ENCODE peak calls at places on chromosomes 4 and X, in four cellular contexts. P is iris pigment epithelial cell; J is left cardiac atrium; O is activated naive CD8-positive, alpha-beta T cell treated with anti-CD3 and anti-CD28 coated beads, Interleukin-2, amount 50 U/mL, for 16 hours. C is an unnamed sample.

GRCh38 chr4:21949073-21949457 is 493 bp upstream of the KCNIP4 start:
- DNase-seq in P (no peak), J (no peak), O (no peak), C (peak)

GRCh38 chr4:77151246-77151645 is 5.8 kb upstream of the CCNG2 start:
- DNase-seq in P (no peak), J (no peak), O (no peak), C (no peak)

GRCh38 chr4:147590249-147590920 is 26.8 kb upstream of the TMEM184C start:
- DNase-seq in P (peak), J (peak), O (no peak), C (peak)

GRCh38 chr4:137200322-137200721 is 332.0 kb downstream of the PCDH18 start:
- DNase-seq in P (no peak), J (no peak), O (no peak), C (no peak)

GRCh38 chr4:71545168-71545567 is 206.3 kb downstream of the SLC4A4 start:
- DNase-seq in P (peak), J (no peak), O (no peak), C (no peak)

GRCh38 chr4:97942137-97942536 is 201.1 kb downstream of the STPG2 start:
- DNase-seq in P (peak), J (no peak), O (no peak), C (no peak)

GRCh38 chr4:173076903-173077629 is 91.5 kb upstream of the GALNT7 start:
- DNase-seq in P (peak), J (no peak), O (no peak), C (no peak)

GRCh38 chr4:93261207-93261606 is 567.3 kb upstream of the ATOH1 start:
- DNase-seq in P (no peak), J (no peak), O (no peak), C (no peak)

GRCh38 chr4:23717528-23718248 is 172.2 kb downstream of the PPARGC1A start:
- DNase-seq in P (peak), J (no peak), O (no peak), C (peak)

GRCh38 chr4:178185517-178185916 is 743.3 kb upstream of the AGA start:
- DNase-seq in P (no peak), J (peak), O (no peak), C (no peak)

GRCh38 chrX:38151426-38151825 is 69.2 kb downstream of the SRPX start:
- DNase-seq in P (peak), J (no peak), O (no peak), C (no peak)

GRCh38 chr4:73989031-73989430 is 1.0 kb upstream of the PPBP start:
- DNase-seq in P (no peak), J (no peak), O (no peak), C (no peak)

GRCh38 chr4:73698217-73698616 is 42.2 kb upstream of the CXCL8 start:
- DNase-seq in P (peak), J (no peak), O (no peak), C (no peak)